ENCODE peak calls at places on chromosome 20, in nine cellular contexts. Q is occipital lobe; H is stimulated activated CD4-positive, alpha-beta T cell treated with anti-CD3 and anti-CD28 coated beads, Interleukin-2, amount 100 ng/mL, for 48 hours; P is NCI-H748 treated with DMSO at 0.1 percent for 48 hours; C is IMR-90; X is psoas muscle; N is Ammon's horn; K is CMK; J is uterus. M is an unnamed sample.

GRCh38 chr20:41377275-41377674 is 10.7 kb upstream of the EMILIN3 start:
- DNase-seq in J (no peak), P (no peak), N (no peak), Q (no peak), K (no peak), H (no peak), C (no peak), X (no peak), M (no peak)

GRCh38 chr20:19260412-19261090 is 48.1 kb downstream of the SLC24A3 start:
- DNase-seq in N (peak; percentile 32), C (no peak), K (no peak), P (no peak), X (no peak), J (no peak), H (no peak), Q (no peak), M (no peak)

GRCh38 chr20:37334450-37334849 is 11.5 kb upstream of the SRC start:
- DNase-seq in H (no peak), N (no peak), X (no peak), Q (no peak), P (no peak), J (no peak), K (no peak), C (no peak), M (no peak)

GRCh38 chr20:31666258-31667042 is 28.7 kb downstream of the COX4I2 start:
- DNase-seq in Q (peak; percentile 26), J (no peak), X (peak; percentile 68), K (no peak), N (peak; percentile 84), C (no peak), P (no peak), H (no peak), M (peak; percentile 39)

GRCh38 chr20:61355096-61355495 is 103.0 kb downstream of the CDH4 start:
- DNase-seq in N (no peak), J (no peak), X (no peak), H (no peak), Q (no peak), C (no peak), K (no peak), P (no peak), M (no peak)

GRCh38 chr20:18003897-18004296 is 35.1 kb downstream of the MGME1 start:
- DNase-seq in P (no peak), X (no peak), Q (no peak), J (no peak), N (no peak), K (no peak), C (no peak), H (no peak), M (no peak)

GRCh38 chr20:60630609-60631008 is 621.5 kb upstream of the CDH4 start:
- DNase-seq in J (no peak), Q (no peak), H (no peak), C (no peak), K (no peak), X (no peak), N (no peak), P (peak; percentile 90), M (no peak)

GRCh38 chr20:45924391-45925261 is 9.9 kb upstream of the PCIF1 start:
- DNase-seq in X (no peak), Q (no peak), K (no peak), N (peak; percentile 60), C (peak; percentile 61), H (no peak), P (no peak), J (peak; percentile 77), M (peak; percentile 8)

GRCh38 chr20:44642203-44643153 is 9.0 kb downstream of the ADA start:
- DNase-seq in N (peak; percentile 84), K (peak; percentile 75), J (peak; percentile 62), C (peak; percentile 82), P (no peak), H (no peak), Q (no peak), X (peak; percentile 81), M (peak; percentile 32)

GRCh38 chr20:35615667-35616464 is at the start of gene SPAG4:
- DNase-seq in N (peak; percentile 98), P (peak; percentile 97), K (peak; percentile 100), Q (peak; percentile 95), H (peak; percentile 100), C (peak; percentile 78), J (peak; percentile 99), X (peak; percentile 99), M (peak; percentile 98)

GRCh38 chr20:38450412-38450975 is 15.4 kb upstream of the SNHG17 start:
- DNase-seq in K (no peak), C (peak; percentile 49), X (no peak), Q (no peak), H (no peak), P (no peak), N (no peak), J (no peak), M (no peak)

GRCh38 chr20:20003088-20003954 is 13.8 kb upstream of the NAA20 start:
- DNase-seq in N (peak; percentile 70), C (peak; percentile 40), K (no peak), H (peak; percentile 11), Q (peak; percentile 41), X (no peak), J (peak; percentile 83), P (no peak), M (peak; percentile 44)

GRCh38 chr20:62900692-62901584 is 25.4 kb downstream of the DIDO1 start:
- DNase-seq in P (no peak), H (no peak), K (no peak), Q (no peak), C (no peak), X (no peak), J (no peak), N (no peak), M (no peak)

GRCh38 chr20:40442181-40442963 is 246.7 kb downstream of the MAFB start:
- DNase-seq in P (no peak), H (no peak), K (no peak), C (no peak), X (no peak), Q (no peak), N (no peak), J (no peak), M (no peak)

GRCh38 chr20:24755411-24755922 is 193.6 kb upstream of the CST7 start:
- DNase-seq in J (no peak), P (no peak), Q (no peak), X (no peak), H (no peak), N (no peak), C (no peak), K (no peak), M (no peak)

GRCh38 chr20:56181593-56181992 is 66.9 kb upstream of the MC3R start:
- DNase-seq in H (no peak), Q (no peak), X (no peak), C (no peak), K (no peak), P (no peak), N (peak; percentile 28), J (no peak), M (peak; percentile 7)

GRCh38 chr20:1003920-1004697 is 2.0 kb upstream of the RSPO4 start:
- DNase-seq in H (no peak), K (no peak), C (no peak), Q (no peak), X (no peak), J (no peak), N (no peak), P (no peak), M (no peak)

GRCh38 chr20:61733891-61734732 is 331.6 kb downstream of the TAF4 start:
- DNase-seq in X (peak; percentile 33), J (no peak), H (no peak), K (no peak), C (no peak), Q (no peak), P (no peak), N (no peak), M (no peak)

GRCh38 chr20:9517297-9518134 is 3.1 kb downstream of the LAMP5 start:
- DNase-seq in Q (no peak), K (no peak), H (no peak), J (no peak), C (no peak), P (no peak), N (no peak), X (no peak), M (no peak)

GRCh38 chr20:57576942-57577550 is 16.1 kb downstream of the PCK1 start:
- DNase-seq in C (no peak), N (no peak), K (no peak), Q (no peak), P (no peak), H (no peak), X (no peak), J (no peak), M (no peak)

GRCh38 chr20:43942661-43943285 is 28.1 kb downstream of the TOX2 start:
- DNase-seq in Q (no peak), J (no peak), K (no peak), N (no peak), X (no peak), P (no peak), C (peak; percentile 85), H (no peak), M (no peak)